ENCODE peak calls at places on chromosomes 11 and 22, in eight cellular contexts. V, O, A, U, S, H, B and N are unnamed samples.

GRCh38 chr11:123587044-123587443 is 67.4 kb downstream of the SCN3B start:
- DNase-seq in V (no peak), O (no peak), A (no peak), U (no peak), S (no peak), H (no peak), B (no peak), N (no peak)

GRCh38 chr22:45335021-45335818 is 25.5 kb downstream of the FAM118A start:
- DNase-seq in V (no peak), O (no peak), A (no peak), U (no peak), S (no peak), H (no peak), B (no peak), N (no peak)

GRCh38 chr22:46473021-46473779 is 64.2 kb downstream of the CELSR1 start:
- DNase-seq in V (no peak), O (no peak), A (no peak), U (no peak), S (no peak), H (no peak), B (no peak), N (no peak)

GRCh38 chr22:36435516-36436415 is 45.7 kb downstream of the TXN2 start:
- DNase-seq in V (peak; percentile 36), O (peak; percentile 76), A (no peak), U (peak; percentile 76), S (peak; percentile 52), H (peak; percentile 84), B (no peak), N (no peak)

GRCh38 chr11:20360650-20361049 is 2.9 kb upstream of the HTATIP2 start:
- DNase-seq in V (no peak), O (no peak), A (peak; percentile 86), U (peak; percentile 52), S (peak; percentile 67), H (peak; percentile 26), B (no peak), N (no peak)

GRCh38 chr11:27916541-27917100 is 191.3 kb downstream of the KIF18A start:
- DNase-seq in V (no peak), O (no peak), A (no peak), U (no peak), S (no peak), H (no peak), B (no peak), N (no peak)

GRCh38 chr22:32202161-32202538 is 2.7 kb downstream of the RFPL2 start:
- DNase-seq in V (no peak), O (no peak), A (no peak), U (no peak), S (no peak), H (peak; percentile 9), B (no peak), N (no peak)

GRCh38 chr11:122772945-122773344 is 65.4 kb upstream of the CRTAM start:
- DNase-seq in V (no peak), O (no peak), A (no peak), U (no peak), S (no peak), H (no peak), B (no peak), N (no peak)

GRCh38 chr11:61198391-61198790 is 4.9 kb upstream of the PGA3 start:
- DNase-seq in V (no peak), O (no peak), A (no peak), U (no peak), S (no peak), H (no peak), B (no peak), N (no peak)

GRCh38 chr11:92929168-92930053 is 40.0 kb upstream of the MTNR1B start:
- DNase-seq in V (no peak), O (no peak), A (no peak), U (no peak), S (no peak), H (no peak), B (no peak), N (no peak)

GRCh38 chr11:9506489-9507343 is 45.9 kb downstream of the ZNF143 start:
- DNase-seq in V (peak; percentile 69), O (peak; percentile 76), A (peak; percentile 70), U (peak; percentile 63), S (peak; percentile 51), H (peak; percentile 82), B (peak; percentile 79), N (peak; percentile 82)

GRCh38 chr11:72860592-72860991 is 46.4 kb downstream of the ATG16L2 start:
- DNase-seq in V (no peak), O (no peak), A (no peak), U (no peak), S (no peak), H (no peak), B (no peak), N (no peak)

GRCh38 chr11:10638285-10638684 is 55.3 kb downstream of the IRAG1 start:
- DNase-seq in V (no peak), O (no peak), A (no peak), U (no peak), S (no peak), H (no peak), B (no peak), N (peak; percentile 77)

GRCh38 chr11:73784080-73784634 is 3.5 kb upstream of the MRPL48 start:
- DNase-seq in V (no peak), O (no peak), A (peak; percentile 30), U (no peak), S (no peak), H (no peak), B (no peak), N (no peak)

GRCh38 chr11:27471588-27472397 is 797 bp downstream of the LGR4 start:
- DNase-seq in V (no peak), O (peak; percentile 21), A (peak; percentile 41), U (no peak), S (peak; percentile 52), H (peak; percentile 42), B (peak; percentile 53), N (peak; percentile 40)

GRCh38 chr22:19579113-19579811 is 55.1 kb upstream of the CLDN5 start:
- DNase-seq in V (no peak), O (no peak), A (no peak), U (no peak), S (no peak), H (no peak), B (no peak), N (no peak)

GRCh38 chr22:37321288-37321687 is 39.0 kb downstream of the CYTH4 start:
- DNase-seq in V (no peak), O (no peak), A (no peak), U (no peak), S (no peak), H (no peak), B (no peak), N (no peak)

GRCh38 chr11:113690619-113691569 is 15.2 kb downstream of the TMPRSS5 start:
- DNase-seq in V (no peak), O (no peak), A (peak; percentile 81), U (no peak), S (no peak), H (peak; percentile 68), B (no peak), N (no peak)

GRCh38 chr11:91859666-91860065 is 365.0 kb upstream of the FAT3 start:
- DNase-seq in V (no peak), O (no peak), A (no peak), U (no peak), S (no peak), H (no peak), B (no peak), N (no peak)

GRCh38 chr11:120546312-120547205 is 35.0 kb downstream of the GRIK4 start:
- DNase-seq in V (no peak), O (no peak), A (peak; percentile 84), U (no peak), S (no peak), H (peak; percentile 83), B (no peak), N (peak; percentile 37)

GRCh38 chr11:131938321-131938751 is 567.9 kb downstream of the NTM start:
- DNase-seq in V (no peak), O (no peak), A (no peak), U (no peak), S (no peak), H (no peak), B (peak; percentile 50), N (peak; percentile 65)

GRCh38 chr11:29328961-29329441 is 687.8 kb downstream of the KCNA4 start:
- DNase-seq in V (no peak), O (no peak), A (peak; percentile 53), U (no peak), S (no peak), H (peak; percentile 11), B (peak; percentile 3), N (peak; percentile 48)

GRCh38 chr22:41052661-41053490 is 39.5 kb upstream of the EP300 start:
- DNase-seq in V (no peak), O (no peak), A (no peak), U (no peak), S (no peak), H (no peak), B (no peak), N (no peak)

GRCh38 chr11:19864141-19865120 is 151.8 kb downstream of the NAV2 start:
- DNase-seq in V (no peak), O (no peak), A (no peak), U (no peak), S (no peak), H (no peak), B (no peak), N (peak; percentile 28)

GRCh38 chr11:75264971-75265370 is 24.4 kb downstream of the TPBGL start:
- DNase-seq in V (no peak), O (no peak), A (no peak), U (no peak), S (no peak), H (no peak), B (no peak), N (no peak)

GRCh38 chr22:36253523-36254490 is 874 bp downstream of the APOL1 start:
- DNase-seq in V (no peak), O (no peak), A (no peak), U (no peak), S (no peak), H (peak; percentile 43), B (no peak), N (no peak)

GRCh38 chr11:31844351-31844750 is 33.2 kb upstream of the PAX6 start:
- DNase-seq in V (no peak), O (no peak), A (no peak), U (no peak), S (no peak), H (no peak), B (no peak), N (no peak)

GRCh38 chr11:73114110-73114834 is 27.8 kb downstream of the FCHSD2 start:
- DNase-seq in V (no peak), O (no peak), A (no peak), U (no peak), S (no peak), H (no peak), B (no peak), N (no peak)

GRCh38 chr11:70040869-70041501 is 37.1 kb upstream of the ANO1 start:
- DNase-seq in V (no peak), O (no peak), A (no peak), U (no peak), S (no peak), H (no peak), B (no peak), N (no peak)

GRCh38 chr11:763073-763463 is 14.2 kb downstream of the GATD1 start:
- DNase-seq in V (no peak), O (no peak), A (no peak), U (no peak), S (no peak), H (no peak), B (no peak), N (no peak)

GRCh38 chr22:33971561-33971961 is 51.3 kb upstream of the LARGE1 start:
- DNase-seq in V (no peak), O (no peak), A (no peak), U (no peak), S (no peak), H (no peak), B (peak; percentile 64), N (peak; percentile 84)

GRCh38 chr22:43441751-43442150 is 29.9 kb downstream of the MPPED1 start:
- DNase-seq in V (no peak), O (no peak), A (no peak), U (no peak), S (no peak), H (no peak), B (no peak), N (no peak)

GRCh38 chr11:2511421-2512369 is 66.9 kb downstream of the KCNQ1 start:
- DNase-seq in V (no peak), O (no peak), A (no peak), U (no peak), S (no peak), H (peak; percentile 10), B (no peak), N (peak; percentile 45)

GRCh38 chr11:75478690-75479597 is 45.9 kb upstream of the KLHL35 start:
- DNase-seq in V (no peak), O (no peak), A (no peak), U (no peak), S (no peak), H (no peak), B (no peak), N (no peak)